ENCODE peak calls at places on chromosomes 3 and 15, in four cellular contexts. I is PC-3; P is CD4-positive, alpha-beta T cell; H is brain microvascular endothelial cell. G is an unnamed sample.

GRCh38 chr15:34119291-34119690 is 17.4 kb downstream of the PGBD4 start:
- DNase-seq in I (peak; percentile 70), P (no peak), H (no peak), G (peak; percentile 84)

GRCh38 chr15:39704684-39705083 is 78.0 kb downstream of the FSIP1 start:
- DNase-seq in I (no peak), P (no peak), H (peak; percentile 67), G (no peak)

GRCh38 chr15:40344631-40345120 is 3.9 kb upstream of the CCDC9B start:
- DNase-seq in I (peak; percentile 69), P (peak; percentile 54), H (peak; percentile 53), G (peak; percentile 72)

GRCh38 chr3:40923130-40923529 is 276.2 kb upstream of the CTNNB1 start:
- DNase-seq in I (no peak), P (no peak), H (no peak), G (no peak)

GRCh38 chr15:89333011-89333860 is 1.4 kb downstream of the POLG start:
- DNase-seq in I (no peak), P (no peak), H (no peak), G (no peak)

GRCh38 chr15:40702077-40702476 is 7.1 kb downstream of the RAD51 start:
- DNase-seq in I (peak; percentile 37), P (no peak), H (no peak), G (no peak)

GRCh38 chr3:184805351-184806038 is 6.5 kb upstream of the VPS8 start:
- DNase-seq in I (no peak), P (no peak), H (no peak), G (no peak)

GRCh38 chr3:105066106-105066839 is 300.4 kb upstream of the ALCAM start:
- DNase-seq in I (no peak), P (no peak), H (no peak), G (no peak)

GRCh38 chr15:85504739-85505676 is 124.6 kb downstream of the AKAP13 start:
- DNase-seq in I (peak; percentile 73), P (peak; percentile 16), H (peak; percentile 68), G (peak; percentile 53)

GRCh38 chr15:65287515-65287845 is 797 bp upstream of the PARP16 start:
- DNase-seq in I (no peak), P (no peak), H (no peak), G (no peak)

GRCh38 chr15:65099336-65099735 is 15.7 kb downstream of the UBAP1L start:
- DNase-seq in I (no peak), P (no peak), H (no peak), G (no peak)

GRCh38 chr3:23761440-23761896 is 44.3 kb upstream of the UBE2E1 start:
- DNase-seq in I (peak; percentile 71), P (no peak), H (peak; percentile 45), G (peak; percentile 27)

GRCh38 chr3:121231872-121232271 is 313.9 kb downstream of the POLQ start:
- DNase-seq in I (no peak), P (no peak), H (no peak), G (no peak)

GRCh38 chr15:40991355-40991754 is 38.1 kb downstream of the CHAC1 start:
- DNase-seq in I (no peak), P (no peak), H (no peak), G (peak; percentile 21)

GRCh38 chr15:75229191-75230015 is 27.7 kb downstream of the C15orf39 start:
- DNase-seq in I (no peak), P (no peak), H (peak; percentile 37), G (no peak)

GRCh38 chr3:61158152-61158551 is 93.1 kb downstream of the FHIT start:
- DNase-seq in I (no peak), P (no peak), H (no peak), G (no peak)

GRCh38 chr3:156620260-156620659 is 54.1 kb upstream of the TIPARP start:
- DNase-seq in I (peak; percentile 23), P (no peak), H (peak; percentile 18), G (no peak)

GRCh38 chr15:20351448-20351961 is 190.1 kb downstream of the GOLGA6L6 start:
- DNase-seq in I (no peak), P (no peak), H (no peak), G (no peak)

GRCh38 chr3:170862618-170863374 is 7.2 kb downstream of the RPL22L1 start:
- DNase-seq in I (no peak), P (no peak), H (peak; percentile 67), G (no peak)

GRCh38 chr3:184815046-184815930 is 3.3 kb downstream of the VPS8 start:
- DNase-seq in I (peak; percentile 34), P (no peak), H (peak; percentile 79), G (no peak)

GRCh38 chr3:150072576-150072975 is 101.9 kb upstream of the PFN2 start:
- DNase-seq in I (no peak), P (no peak), H (no peak), G (no peak)

GRCh38 chr15:63677778-63678177 is 80.6 kb downstream of the FBXL22 start:
- DNase-seq in I (peak; percentile 90), P (no peak), H (no peak), G (no peak)

DNA sequence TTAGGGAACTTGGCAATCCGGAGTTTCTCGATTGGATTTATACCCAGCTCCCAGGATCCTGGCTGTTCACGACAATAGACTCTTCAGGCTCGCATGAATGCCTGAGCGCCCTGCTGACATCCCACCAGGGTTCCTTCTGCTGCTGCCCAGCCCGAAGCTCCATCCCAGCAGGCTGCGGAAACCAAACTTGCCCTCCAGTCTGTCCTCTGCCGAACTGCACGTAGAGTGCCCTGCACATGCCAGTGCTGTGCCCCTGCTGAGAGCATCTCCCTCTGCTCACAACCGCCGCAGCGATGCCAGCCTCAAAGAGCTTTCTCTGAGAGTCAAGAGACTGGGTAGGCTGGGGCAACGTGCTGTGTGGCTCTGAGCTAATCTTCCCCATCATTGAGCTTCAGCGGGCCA is 6.9 kb downstream of the ADAMTS7 start:
- DNase-seq in I (no peak), P (no peak), H (no peak), G (no peak)
- TF ChIP-seq CTCF in I (no peak), P (no peak), H (no peak), G (no peak)

GRCh38 chr15:73050561-73051297 is 1.5 kb upstream of the NEO1 start:
- DNase-seq in I (no peak), P (no peak), H (no peak), G (no peak)
- H3K27ac ChIP-seq in I (no peak overlapping the region), P (no peak overlapping the region), H (no peak overlapping the region), G (peak overlapping the region; percentile 99)

GRCh38 chr3:51355891-51356578 is 29.1 kb upstream of the MANF start:
- DNase-seq in I (peak; percentile 34), P (no peak), H (no peak), G (no peak)
- TF ChIP-seq CTCF in I (no peak), P (no peak), H (no peak), G (no peak)

GRCh38 chr15:38461089-38461833 is 7.3 kb downstream of the FAM98B start:
- DNase-seq in I (peak; percentile 15), P (no peak), H (peak; percentile 41), G (no peak)
- H3K27ac ChIP-seq in I (no peak overlapping the region), P (no peak overlapping the region), H (no peak overlapping the region), G (no peak overlapping the region)

GRCh38 chr15:59654043-59654442 is 3.3 kb downstream of the GTF2A2 start:
- DNase-seq in I (no peak), P (no peak), H (no peak), G (no peak)
- TF ChIP-seq CTCF in I (no peak), P (no peak), H (no peak), G (no peak)

G was measured in WERI-Rb-1.